ENCODE peak calls at places on chromosomes 6 and 20, in six cellular contexts. Y is lower lobe of right lung; S is lung; D is left ventricle myocardium inferior; A is mucosa of descending colon; G is CD8-positive, alpha-beta T cell. X is an unnamed sample.

GRCh38 chr20:48642105-48642880 is 185.5 kb downstream of the PREX1 start:
- DNase-seq in A (no peak), D (no peak), S (no peak), G (no peak), Y (no peak), X (no peak)

GRCh38 chr6:18595774-18596528 is 208.8 kb downstream of the RNF144B start:
- DNase-seq in G (no peak), A (no peak), Y (no peak), D (no peak), S (peak; percentile 61), X (peak; percentile 36)

GRCh38 chr6:37725967-37726366 is 28.3 kb upstream of the MDGA1 start:
- DNase-seq in A (no peak), S (no peak), G (no peak), D (no peak), Y (peak; percentile 49), X (no peak)

GRCh38 chr6:110357696-110358535 is at the start of gene METTL24:
- DNase-seq in A (peak; percentile 28), Y (peak; percentile 49), D (no peak), G (no peak), S (no peak), X (no peak)

GRCh38 chr6:21870071-21870729 is 276.6 kb downstream of the SOX4 start:
- DNase-seq in G (no peak), S (no peak), A (no peak), Y (no peak), D (no peak), X (peak; percentile 84)

GRCh38 chr6:111173946-111174345 is 86.6 kb downstream of the SLC16A10 start:
- DNase-seq in S (no peak), A (no peak), Y (no peak), G (no peak), D (no peak), X (no peak)

GRCh38 chr6:15036690-15037245 is 209.1 kb upstream of the JARID2 start:
- DNase-seq in G (no peak), A (peak; percentile 62), D (peak; percentile 85), Y (no peak), S (no peak), X (no peak)

GRCh38 chr20:33672426-33673114 is 1.7 kb downstream of the NECAB3 start:
- DNase-seq in D (no peak), Y (no peak), S (no peak), G (no peak), A (peak; percentile 40), X (no peak)

GRCh38 chr6:57432162-57432561 is 114.7 kb downstream of the PRIM2 start:
- DNase-seq in D (no peak), Y (no peak), G (no peak), A (no peak), S (no peak), X (no peak)

GRCh38 chr6:33008944-33009861 is at the start of gene HLA-DOA:
- DNase-seq in D (no peak), Y (no peak), G (peak; percentile 37), S (no peak), A (no peak), X (no peak)

GRCh38 chr20:51050636-51051035 is 27.7 kb upstream of the KCNG1 start:
- DNase-seq in A (no peak), S (no peak), Y (no peak), G (no peak), D (no peak), X (no peak)
- H3K9me3 ChIP-seq in A (no peaks in the 10 kb centered on the region), S (no peaks in the 10 kb centered on the region), Y (no peaks in the 10 kb centered on the region), G (no peaks in the 10 kb centered on the region), D (peaks cover 10% of the 10 kb centered on the region), X (no peaks in the 10 kb centered on the region)

GRCh38 chr6:10904015-10904414 is 17.2 kb downstream of the SYCP2L start:
- DNase-seq in G (no peak), A (no peak), Y (no peak), S (no peak), D (no peak), X (no peak)

GRCh38 chr6:10908228-10908627 is 21.4 kb downstream of the SYCP2L start:
- DNase-seq in Y (no peak), D (no peak), S (no peak), A (no peak), G (no peak), X (no peak)
- H3K9me3 ChIP-seq in Y (no peaks in the 10 kb centered on the region), D (peaks cover 1% of the 10 kb centered on the region), S (no peaks in the 10 kb centered on the region), A (no peaks in the 10 kb centered on the region), G (no peaks in the 10 kb centered on the region), X (no peaks in the 10 kb centered on the region)

GRCh38 chr20:61757-62156 is 25.7 kb upstream of the DEFB125 start:
- DNase-seq in Y (no peak), S (no peak), D (no peak), G (no peak), A (no peak), X (peak; percentile 9)

GRCh38 chr20:64766-65322 is 22.6 kb upstream of the DEFB125 start:
- DNase-seq in S (no peak), D (no peak), G (no peak), Y (no peak), A (no peak), X (no peak)

GRCh38 chr20:62487-62886 is 25.0 kb upstream of the DEFB125 start:
- DNase-seq in Y (no peak), D (no peak), G (no peak), A (no peak), S (no peak), X (no peak)

GRCh38 chr20:61230-61629 is 26.2 kb upstream of the DEFB125 start:
- DNase-seq in Y (no peak), G (no peak), A (no peak), S (no peak), D (no peak), X (no peak)

DNA sequence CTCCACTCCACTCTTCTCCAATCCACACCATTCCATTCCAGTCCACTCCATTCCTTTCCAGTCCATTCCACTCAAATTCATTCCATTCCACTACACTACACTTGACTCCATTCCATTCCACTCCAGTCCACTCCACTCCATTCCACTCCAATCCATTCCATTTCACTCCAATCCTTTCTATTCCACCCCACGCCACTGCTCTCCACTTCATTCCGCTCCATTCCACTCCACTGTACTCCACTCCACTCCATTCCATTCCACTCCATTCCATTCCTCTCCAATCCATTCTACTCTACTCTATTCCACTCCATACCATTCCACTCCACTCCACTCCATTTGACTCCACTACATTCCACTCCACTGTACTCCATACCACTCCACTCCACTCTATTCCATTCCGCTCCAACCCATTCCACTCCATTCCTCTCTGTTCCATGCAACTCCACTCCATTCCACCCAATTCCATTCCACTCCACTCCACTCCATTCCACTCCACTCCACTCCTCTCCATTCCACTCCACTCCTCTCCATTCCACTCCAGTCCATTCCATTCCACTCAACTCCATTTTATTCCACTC is 23.4 kb upstream of the DEFB125 start:
- DNase-seq in S (no peak), Y (no peak), A (no peak), G (no peak), D (no peak), X (no peak)
- H3K9me3 ChIP-seq in S (no peaks in the 10 kb centered on the region), Y (no peaks in the 10 kb centered on the region), A (peaks cover 16% of the 10 kb centered on the region), G (no peaks in the 10 kb centered on the region), D (no peaks in the 10 kb centered on the region), X (peaks cover 22% of the 10 kb centered on the region)

GRCh38 chr6:121799574-121799973 is 364.1 kb downstream of the GJA1 start:
- DNase-seq in A (no peak), G (no peak), Y (no peak), S (no peak), D (no peak), X (no peak)

GRCh38 chr6:121794630-121795029 is 359.2 kb downstream of the GJA1 start:
- DNase-seq in Y (no peak), D (no peak), S (no peak), G (no peak), A (no peak), X (peak; percentile 88)

DNA sequence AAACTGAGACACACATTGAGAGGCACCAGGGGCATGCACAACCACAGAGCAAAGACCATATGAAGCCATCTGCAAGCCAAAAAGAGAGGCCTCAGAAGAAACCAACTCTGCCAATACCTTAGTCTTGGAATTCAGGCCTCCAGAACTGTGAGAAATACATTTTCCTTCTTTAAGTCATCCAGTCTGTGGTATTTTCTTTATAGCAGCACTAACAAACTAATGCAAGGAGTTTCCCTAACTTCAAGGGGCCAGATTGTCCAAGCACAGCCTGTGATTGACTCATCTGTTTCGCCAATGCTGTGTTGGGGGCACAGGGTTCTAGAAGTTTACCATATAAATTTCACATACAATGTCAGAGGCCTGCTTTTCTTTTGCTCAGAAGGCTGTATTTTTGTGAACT is 364.6 kb downstream of the GJA1 start:
- DNase-seq in G (no peak), S (no peak), Y (no peak), A (no peak), D (no peak), X (no peak)
- H3K9me3 ChIP-seq in G (peaks cover 4% of the 10 kb centered on the region), S (peaks cover 7% of the 10 kb centered on the region), Y (peaks cover 8% of the 10 kb centered on the region), A (peaks cover 14% of the 10 kb centered on the region), D (peaks cover 40% of the 10 kb centered on the region), X (peaks cover 3% of the 10 kb centered on the region)